ENCODE peak calls at places on chromosome 6, in six cellular contexts. Z is HepG2, M is H1, H is GM12878, X is K562, O is GM12891. K is an unnamed sample.

GRCh38 chr6:37535701-37536461 is 36.2 kb upstream of the CCDC167 start:
- DNase-seq in H (no peak), O (peak), M (no peak), X (peak), Z (no peak), K (peak)

GRCh38 chr6:155771822-155772221 is 316.2 kb upstream of the NOX3 start:
- DNase-seq in X (no peak), O (no peak), H (no peak), M (no peak), Z (no peak), K (no peak)

GRCh38 chr6:6678185-6678671 is 89.7 kb downstream of the LY86 start:
- DNase-seq in X (peak), M (no peak), Z (peak), O (no peak), H (no peak), K (no peak)

GRCh38 chr6:15066433-15067337 is 179.2 kb upstream of the JARID2 start:
- DNase-seq in H (no peak), Z (no peak), O (no peak), M (no peak), X (peak), K (no peak)

GRCh38 chr6:145530454-145530853 is 204.9 kb downstream of the EPM2A start:
- DNase-seq in Z (no peak), H (no peak), O (no peak), X (no peak), M (no peak), K (no peak)

GRCh38 chr6:145497006-145497405 is 238.3 kb downstream of the EPM2A start:
- DNase-seq in H (no peak), Z (no peak), O (no peak), M (no peak), X (no peak), K (no peak)

GRCh38 chr6:123681957-123682462 is 45.3 kb upstream of the TRDN start:
- DNase-seq in X (no peak), M (no peak), Z (no peak), H (no peak), O (no peak), K (no peak)

GRCh38 chr6:137258170-137258569 is 39.0 kb upstream of the IFNGR1 start:
- DNase-seq in Z (no peak), O (no peak), X (no peak), M (no peak), H (no peak), K (no peak)

GRCh38 chr6:14922706-14923105 is 323.2 kb upstream of the JARID2 start:
- DNase-seq in H (no peak), O (no peak), X (no peak), Z (no peak), M (no peak), K (no peak)

GRCh38 chr6:5116243-5116991 is 31.3 kb downstream of the PPP1R3G start:
- DNase-seq in X (no peak), O (no peak), M (no peak), H (no peak), Z (no peak), K (no peak)

GRCh38 chr6:25925808-25926325 is 4.6 kb downstream of the SLC17A2 start:
- DNase-seq in Z (no peak), H (no peak), X (no peak), O (no peak), M (no peak), K (no peak)

GRCh38 chr6:39402239-39402751 is 79.8 kb upstream of the KCNK16 start:
- DNase-seq in O (no peak), H (no peak), Z (no peak), X (no peak), M (no peak), K (no peak)

GRCh38 chr6:137492771-137493217 is 1.4 kb downstream of the OLIG3 start:
- DNase-seq in Z (no peak), X (no peak), H (no peak), M (no peak), O (no peak), K (no peak)

GRCh38 chr6:22827760-22828159 is 258.4 kb downstream of the HDGFL1 start:
- DNase-seq in X (no peak), O (no peak), Z (no peak), H (no peak), M (no peak), K (no peak)

GRCh38 chr6:22830463-22830862 is 261.1 kb downstream of the HDGFL1 start:
- DNase-seq in M (no peak), Z (no peak), H (no peak), O (no peak), X (no peak), K (no peak)

GRCh38 chr6:22826961-22827360 is 257.6 kb downstream of the HDGFL1 start:
- DNase-seq in Z (no peak), M (no peak), X (no peak), H (no peak), O (no peak), K (no peak)

GRCh38 chr6:22829070-22829469 is 259.7 kb downstream of the HDGFL1 start:
- DNase-seq in X (no peak), O (no peak), M (no peak), H (no peak), Z (no peak), K (no peak)

GRCh38 chr6:22828179-22829062 is 259.1 kb downstream of the HDGFL1 start:
- DNase-seq in O (peak), Z (peak), H (no peak), X (no peak), M (no peak), K (no peak)
- TF ChIP-seq POLR2AphosphoS5 in O (no peak), Z (no peak), H (no peak), X (no peak), M (no peak), K (no peak)

GRCh38 chr6:40713002-40713719 is 126.0 kb upstream of the LRFN2 start:
- DNase-seq in Z (no peak), O (no peak), X (peak), M (no peak), H (no peak), K (no peak)

GRCh38 chr6:40715501-40716403 is 128.6 kb upstream of the LRFN2 start:
- DNase-seq in Z (no peak), X (peak), M (no peak), H (no peak), O (no peak), K (no peak)

GRCh38 chr6:40714143-40714542 is 127.0 kb upstream of the LRFN2 start:
- DNase-seq in M (no peak), X (no peak), H (no peak), Z (no peak), O (no peak), K (no peak)

GRCh38 chr6:40717411-40718057 is 130.4 kb upstream of the LRFN2 start:
- DNase-seq in O (no peak), Z (no peak), M (no peak), X (no peak), H (no peak), K (no peak)

GRCh38 chr6:40714576-40715500 is 127.7 kb upstream of the LRFN2 start:
- DNase-seq in X (peak), O (no peak), M (no peak), H (no peak), Z (peak), K (no peak)
- TF ChIP-seq TAF1 in X (no peak), O (no peak), M (no peak), H (no peak), Z (no peak), K (no peak)

GRCh38 chr6:27616313-27617045 is 143.6 kb upstream of the ZNF184 start:
- DNase-seq in O (no peak), Z (no peak), X (peak), M (no peak), H (no peak), K (no peak)

GRCh38 chr6:27617700-27618689 is 145.1 kb upstream of the ZNF184 start:
- DNase-seq in M (no peak), X (peak), H (no peak), O (no peak), Z (no peak), K (no peak)

GRCh38 chr6:27611451-27611850 is 138.5 kb upstream of the ZNF184 start:
- DNase-seq in X (no peak), O (no peak), M (no peak), Z (no peak), H (no peak), K (no peak)

GRCh38 chr6:27619436-27619835 is 146.5 kb upstream of the ZNF184 start:
- DNase-seq in O (no peak), X (no peak), M (no peak), Z (no peak), H (no peak), K (no peak)

DNA sequence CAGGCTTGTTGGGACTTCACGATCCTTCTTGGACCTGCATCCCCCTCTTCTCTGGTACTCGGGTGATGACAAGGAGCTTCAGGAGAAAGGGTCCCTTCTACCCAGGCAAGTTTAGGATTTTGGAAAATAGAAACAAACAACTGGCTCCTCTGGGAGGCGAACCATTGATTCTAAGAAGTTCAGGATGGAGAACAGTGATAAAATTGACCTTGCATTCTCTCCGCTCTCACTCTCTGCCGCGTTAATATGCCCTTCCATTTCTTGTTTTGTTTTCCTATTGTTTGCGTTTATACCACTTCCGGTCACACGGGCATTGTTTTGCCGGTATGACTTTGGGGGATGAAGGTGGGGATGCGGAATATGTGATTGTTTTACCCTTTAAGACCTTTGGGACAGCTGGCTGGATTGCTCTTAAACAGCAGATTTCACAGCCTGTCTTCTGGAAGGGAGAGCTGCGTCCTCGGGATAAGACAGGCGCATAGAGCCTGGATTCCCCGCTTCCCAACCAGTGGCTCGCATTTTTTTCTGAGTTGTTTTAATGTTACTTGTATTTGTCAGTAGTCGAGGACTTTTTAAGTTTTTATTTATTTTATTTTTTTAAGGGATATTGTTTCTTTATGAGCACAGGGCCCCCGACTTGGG is 144.3 kb upstream of the ZNF184 start:
- DNase-seq in M (no peak), O (no peak), H (no peak), X (peak), Z (no peak), K (no peak)
- TF ChIP-seq POLR2A in M (no peak), O (no peak), H (no peak), X (no peak), Z (no peak), K (no peak)

DNA sequence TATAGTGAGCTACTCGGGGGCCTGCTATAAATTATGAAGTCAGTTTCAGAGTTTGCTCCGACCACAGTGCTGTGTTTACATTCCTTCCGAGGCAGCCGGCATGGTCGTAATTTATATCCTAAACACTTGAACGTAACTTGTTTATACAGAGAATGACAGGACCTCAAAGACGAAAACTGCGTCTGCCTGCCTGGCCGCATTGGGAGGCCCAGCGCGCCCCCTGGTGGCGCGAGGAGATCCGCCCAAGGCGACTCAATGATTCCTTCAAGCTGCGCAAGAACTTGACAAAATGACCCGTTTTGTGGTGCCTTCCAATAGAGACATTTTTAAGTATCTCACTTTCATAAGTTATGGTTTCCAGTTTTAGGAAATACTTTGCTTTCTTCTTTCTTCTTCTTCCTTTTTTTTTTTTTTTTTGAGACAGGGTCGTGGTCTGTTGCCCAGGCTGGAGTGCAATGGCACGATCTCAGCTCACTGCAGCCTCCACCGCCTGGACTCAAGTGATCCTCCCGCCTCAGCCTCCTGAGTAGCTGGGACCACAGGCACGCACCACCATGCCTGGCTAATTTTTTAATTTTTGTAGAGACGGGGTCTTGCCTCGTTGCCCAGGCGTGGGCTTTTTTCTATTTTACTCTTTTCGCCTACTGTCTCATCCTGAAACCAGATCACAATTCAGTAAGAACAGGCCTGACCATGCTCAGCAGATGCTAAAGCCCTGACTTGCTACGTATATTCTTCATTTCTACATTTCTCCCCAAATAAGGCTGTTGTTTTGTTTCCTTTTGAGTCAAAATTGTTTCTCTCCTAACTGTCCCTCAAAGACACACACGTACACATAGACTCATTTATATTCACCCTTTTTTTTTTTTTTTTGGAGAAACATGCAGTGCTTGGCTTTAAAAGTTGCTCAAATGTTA is 7.8 kb downstream of the FOXF2 start:
- DNase-seq in H (peak), Z (peak), O (peak), X (peak), M (no peak), K (peak)
- TF ChIP-seq POLR2AphosphoS5 in H (no peak), Z (no peak), O (no peak), X (no peak), M (no peak), K (no peak)

GRCh38 chr6:56899311-56899710 is 55.6 kb upstream of the BEND6 start:
- DNase-seq in O (no peak), M (no peak), H (no peak), Z (no peak), X (no peak), K (no peak)
- TF ChIP-seq TAF1 in O (no peak), M (no peak), H (no peak), Z (no peak), X (no peak), K (no peak)

GRCh38 chr6:90285611-90286381 is 10.8 kb downstream of the BACH2 start:
- DNase-seq in O (no peak), Z (peak), H (peak), X (peak), M (no peak), K (no peak)
- TF ChIP-seq POLR2A in O (no peak), Z (no peak), H (no peak), X (no peak), M (no peak), K (no peak)

DNA sequence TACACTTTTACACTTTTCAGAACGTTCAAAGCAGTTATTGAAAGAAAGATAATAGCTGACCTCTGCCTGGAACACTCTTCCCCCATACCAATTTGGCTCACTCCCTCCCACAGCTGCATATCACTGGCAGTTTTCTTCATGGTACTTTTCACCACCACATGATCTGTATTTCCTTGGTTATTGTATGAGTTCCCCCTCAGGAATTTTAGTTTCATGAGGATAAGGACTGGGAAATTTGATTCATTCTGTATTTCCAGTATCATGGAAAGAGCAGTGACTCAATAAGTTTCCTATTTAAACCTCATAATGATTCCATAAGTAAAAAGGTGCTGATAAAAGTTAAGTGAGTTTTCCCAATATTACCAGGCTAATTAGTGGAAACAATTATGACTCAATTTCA is 16.0 kb downstream of the HTR1B start:
- DNase-seq in M (no peak), O (no peak), H (no peak), Z (no peak), X (no peak), K (no peak)
- TF ChIP-seq POLR2AphosphoS5 in M (no peak), O (no peak), H (no peak), Z (no peak), X (no peak), K (no peak)